ENCODE peak calls at places on chromosomes 1 and 21, in six cellular contexts. A is fibroblast of lung; C is NCI-H1092 treated with DMSO at 0.1 percent for 48 hours; J is HFF-Myc; Z is effector CD8-positive, alpha-beta T cell; P is stimulated activated CD8-positive, alpha-beta memory T cell treated with anti-CD3 and anti-CD28 coated beads, Interleukin-15, amount 100 ng/mL, for 1 hour. T is an unnamed sample.
A peak's percentile ranks its signal among the peaks of the same experiment; 100 is the strongest.

GRCh38 chr1:21340230-21340564 is 49.9 kb upstream of the ECE1 start:
- DNase-seq in A (no peak), C (peak; percentile 25), J (no peak), Z (no peak), P (no peak), T (no peak)

GRCh38 chr1:111488669-111489068 is 14.8 kb downstream of the ADORA3 start:
- DNase-seq in P (no peak), C (no peak), Z (no peak), A (no peak), J (no peak), T (no peak)

GRCh38 chr1:162276493-162276892 is 100.2 kb downstream of the SPATA46 start:
- DNase-seq in Z (no peak), A (peak; percentile 31), J (peak; percentile 20), C (peak; percentile 32), P (no peak), T (no peak)

GRCh38 chr1:155226188-155226909 is 17.9 kb downstream of the MTX1 start:
- DNase-seq in C (peak; percentile 87), P (peak; percentile 72), A (peak; percentile 80), J (no peak), Z (peak; percentile 56), T (no peak)

GRCh38 chr21:45981641-45982255 is at the start of gene COL6A1:
- DNase-seq in C (peak; percentile 75), A (peak; percentile 66), J (no peak), Z (peak; percentile 58), P (no peak), T (no peak)

GRCh38 chr1:201098992-201099391 is 13.2 kb downstream of the CACNA1S start:
- DNase-seq in A (no peak), Z (no peak), C (no peak), J (no peak), P (no peak), T (no peak)

GRCh38 chr1:214416417-214417212 is 134.8 kb downstream of the PTPN14 start:
- DNase-seq in C (no peak), J (no peak), Z (no peak), A (peak; percentile 90), P (no peak), T (no peak)

GRCh38 chr1:9244501-9245229 is 10.1 kb downstream of the H6PD start:
- DNase-seq in P (no peak), A (no peak), J (no peak), C (no peak), Z (no peak), T (no peak)

GRCh38 chr1:112337028-112337531 is 58.9 kb upstream of the CTTNBP2NL start:
- DNase-seq in A (no peak), J (no peak), C (peak; percentile 40), Z (no peak), P (no peak), T (no peak)

GRCh38 chr1:116697892-116698595 is 30.5 kb upstream of the IGSF3 start:
- DNase-seq in A (no peak), J (no peak), P (no peak), Z (no peak), C (no peak), T (no peak)

GRCh38 chr1:56477164-56478111 is 101.9 kb downstream of the PLPP3 start:
- DNase-seq in Z (no peak), J (no peak), C (no peak), A (peak; percentile 76), P (no peak), T (peak; percentile 10)

GRCh38 chr1:31571340-31572295 is 4.7 kb upstream of the TINAGL1 start:
- DNase-seq in J (no peak), P (no peak), C (no peak), A (no peak), Z (no peak), T (no peak)

GRCh38 chr1:24284156-24284471 is 35.0 kb upstream of the GRHL3 start:
- DNase-seq in P (no peak), Z (no peak), A (no peak), J (no peak), C (no peak), T (no peak)

GRCh38 chr1:31013187-31013864 is 52.2 kb downstream of the PUM1 start:
- DNase-seq in C (no peak), A (no peak), J (no peak), Z (no peak), P (no peak), T (no peak)

GRCh38 chr1:94342416-94342815 is 75.8 kb upstream of the ABCD3 start:
- DNase-seq in A (no peak), C (no peak), Z (no peak), P (no peak), J (no peak), T (no peak)

GRCh38 chr1:156752843-156753486 is 1.5 kb upstream of the HDGF start:
- DNase-seq in Z (no peak), A (no peak), J (no peak), C (no peak), P (no peak), T (no peak)

GRCh38 chr1:161305872-161306519 is 3.8 kb downstream of the MPZ start:
- DNase-seq in J (peak; percentile 5), Z (peak; percentile 84), P (peak; percentile 68), A (peak; percentile 47), C (peak; percentile 80), T (no peak)

GRCh38 chr1:20137055-20137454 is 2.1 kb upstream of the PLA2G2F start:
- DNase-seq in C (no peak), P (no peak), J (no peak), A (no peak), Z (no peak), T (no peak)

GRCh38 chr1:43329995-43330751 is 7.4 kb upstream of the MPL start:
- DNase-seq in C (no peak), A (peak; percentile 88), P (no peak), J (peak; percentile 79), Z (no peak), T (peak; percentile 65)

GRCh38 chr1:67769633-67770256 is 63.5 kb downstream of the GNG12 start:
- DNase-seq in Z (no peak), C (no peak), A (no peak), P (no peak), J (no peak), T (no peak)

GRCh38 chr21:33541105-33541711 is 709 bp downstream of the GART start:
- DNase-seq in P (no peak), C (no peak), Z (no peak), A (peak; percentile 7), J (no peak), T (no peak)

GRCh38 chr1:19124273-19124672 is 85.8 kb downstream of the UBR4 start:
- DNase-seq in Z (no peak), J (no peak), A (no peak), C (no peak), P (no peak), T (no peak)

GRCh38 chr1:47720100-47720499 is 277.1 kb downstream of the TRABD2B start:
- DNase-seq in Z (no peak), P (no peak), C (no peak), J (no peak), A (no peak), T (no peak)

GRCh38 chr1:53514436-53514835 is 55.2 kb downstream of the DMRTB1 start:
- DNase-seq in P (no peak), C (no peak), Z (no peak), J (no peak), A (no peak), T (no peak)

GRCh38 chr21:27146268-27146667 is 179.4 kb upstream of the ADAMTS5 start:
- DNase-seq in A (no peak), J (no peak), C (no peak), Z (no peak), P (no peak), T (no peak)

GRCh38 chr1:21775985-21776562 is 6.9 kb downstream of the USP48 start:
- DNase-seq in Z (no peak), C (no peak), A (peak; percentile 30), P (no peak), J (no peak), T (no peak)

GRCh38 chr1:231220801-231221200 is 20.2 kb upstream of the GNPAT start:
- DNase-seq in Z (no peak), C (no peak), J (no peak), P (no peak), A (no peak), T (no peak)

GRCh38 chr1:87149166-87150065 is 179.3 kb upstream of the LMO4 start:
- DNase-seq in Z (no peak), C (no peak), P (no peak), A (peak; percentile 71), J (peak; percentile 52), T (no peak)

GRCh38 chr1:204036882-204037645 is 35.9 kb upstream of the SOX13 start:
- DNase-seq in P (no peak), C (no peak), A (no peak), Z (no peak), J (no peak), T (no peak)

GRCh38 chr1:216456682-216457081 is 33.4 kb upstream of the USH2A start:
- DNase-seq in J (peak; percentile 39), Z (no peak), C (no peak), A (peak; percentile 87), P (no peak), T (no peak)

GRCh38 chr1:100950776-100951175 is 54.9 kb downstream of the SLC30A7 start:
- DNase-seq in C (no peak), J (peak; percentile 27), A (peak; percentile 84), P (no peak), Z (no peak), T (peak; percentile 21)

GRCh38 chr1:22503721-22504410 is 52.2 kb downstream of the ZBTB40 start:
- DNase-seq in A (peak; percentile 67), C (no peak), J (no peak), P (no peak), Z (no peak), T (no peak)

GRCh38 chr1:114369930-114370329 is 141.1 kb downstream of the TRIM33 start:
- DNase-seq in C (no peak), P (no peak), J (no peak), A (no peak), Z (no peak), T (no peak)